ENCODE peak calls at places on chromosomes 13 and 19, in nine cellular contexts. L is aorta; B is myocyte; F is heart right ventricle; Z is colonic mucosa; P is activated CD8-positive, alpha-beta memory T cell treated with anti-CD3 and anti-CD28 coated beads, Interleukin-2, amount 50 U/mL, for 4 hours; O is left cardiac atrium; D is anterior cingulate cortex; M is astrocyte of the cerebellum. Y is an unnamed sample.

GRCh38 chr13:30355405-30355741 is 48.0 kb upstream of the KATNAL1 start:
- DNase-seq in O (no peak), L (no peak), M (no peak), D (no peak), Z (no peak), P (peak; percentile 63), F (no peak), B (no peak), Y (no peak)

GRCh38 chr19:41967056-41967783 is 8.1 kb upstream of the RABAC1 start:
- DNase-seq in D (no peak), Z (no peak), M (no peak), P (no peak), B (no peak), O (no peak), F (no peak), L (no peak), Y (no peak)

GRCh38 chr13:85616275-85616674 is 182.9 kb downstream of the SLITRK6 start:
- DNase-seq in L (no peak), Z (no peak), M (no peak), D (no peak), B (no peak), O (no peak), P (no peak), F (no peak), Y (no peak)

GRCh38 chr13:30125422-30126073 is 181.8 kb downstream of the KATNAL1 start:
- DNase-seq in P (no peak), O (no peak), F (no peak), D (no peak), M (peak; percentile 89), B (no peak), L (no peak), Z (no peak), Y (peak; percentile 84)

GRCh38 chr19:39086401-39086800 is 2.2 kb downstream of the ACP7 start:
- DNase-seq in O (no peak), B (no peak), F (no peak), D (no peak), P (no peak), Z (no peak), M (no peak), L (no peak), Y (no peak)

GRCh38 chr19:10655457-10656312 is 1.5 kb downstream of the ILF3 start:
- DNase-seq in D (peak; percentile 16), P (no peak), F (no peak), O (no peak), B (peak; percentile 58), M (no peak), L (no peak), Z (peak; percentile 42), Y (no peak)

GRCh38 chr13:34967851-34968562 is 25.9 kb downstream of the NBEA start:
- DNase-seq in P (no peak), L (no peak), D (no peak), Z (no peak), O (no peak), M (no peak), F (no peak), B (no peak), Y (peak; percentile 45)

GRCh38 chr19:58531052-58531600 is 11.5 kb upstream of the ZBTB45 start:
- DNase-seq in B (no peak), P (no peak), M (no peak), D (no peak), F (no peak), O (no peak), Z (no peak), L (no peak), Y (no peak)

GRCh38 chr19:29753190-29753933 is 38.3 kb upstream of the C19orf12 start:
- DNase-seq in Z (no peak), M (no peak), B (no peak), O (no peak), P (no peak), L (no peak), D (no peak), F (no peak), Y (no peak)

Y was measured in kidney epithelial cell.